ENCODE peak calls at places on chromosomes 1 and 21, in eight cellular contexts. One of them, this sample, is unnamed.
A peak's percentile ranks its signal among the peaks of the same experiment; 100 is the strongest.

GRCh38 chr1:238960071-238960470 is 426.3 kb upstream of the CHRM3 start:
- DNase-seq in neural crest cell: no peak
- DNase-seq in MM.1S: no peak
- DNase-seq in GM12865: no peak
- DNase-seq in dorsolateral prefrontal cortex: no peak
- DNase-seq in endothelial cell: no peak
- DNase-seq in astrocyte of the spinal cord: peak; percentile 79
- DNase-seq in GM20000: no peak
- DNase-seq in this sample: no peak

GRCh38 chr1:246320286-246320685 is 186.8 kb downstream of the SMYD3 start:
- DNase-seq in neural crest cell: no peak
- DNase-seq in MM.1S: no peak
- DNase-seq in GM12865: no peak
- DNase-seq in dorsolateral prefrontal cortex: no peak
- DNase-seq in endothelial cell: no peak
- DNase-seq in astrocyte of the spinal cord: no peak
- DNase-seq in GM20000: no peak
- DNase-seq in this sample: no peak

GRCh38 chr1:41342774-41343355 is 18.4 kb upstream of the FOXO6 start:
- DNase-seq in neural crest cell: no peak
- DNase-seq in MM.1S: no peak
- DNase-seq in GM12865: no peak
- DNase-seq in dorsolateral prefrontal cortex: no peak
- DNase-seq in endothelial cell: no peak
- DNase-seq in astrocyte of the spinal cord: no peak
- DNase-seq in GM20000: no peak
- DNase-seq in this sample: no peak

GRCh38 chr21:25385912-25386474 is 221.3 kb downstream of the MRPL39 start:
- DNase-seq in neural crest cell: no peak
- DNase-seq in MM.1S: peak; percentile 36
- DNase-seq in GM12865: peak; percentile 67
- DNase-seq in dorsolateral prefrontal cortex: no peak
- DNase-seq in endothelial cell: peak; percentile 12
- DNase-seq in astrocyte of the spinal cord: peak; percentile 64
- DNase-seq in GM20000: peak; percentile 40
- DNase-seq in this sample: peak; percentile 34

GRCh38 chr1:231065510-231066241 is 25.6 kb upstream of the FAM89A start:
- DNase-seq in neural crest cell: no peak
- DNase-seq in MM.1S: no peak
- DNase-seq in GM12865: no peak
- DNase-seq in dorsolateral prefrontal cortex: no peak
- DNase-seq in endothelial cell: no peak
- DNase-seq in astrocyte of the spinal cord: no peak
- DNase-seq in GM20000: no peak
- DNase-seq in this sample: no peak

GRCh38 chr21:44794031-44794374 is 7.6 kb downstream of the UBE2G2 start:
- DNase-seq in neural crest cell: no peak
- DNase-seq in MM.1S: no peak
- DNase-seq in GM12865: no peak
- DNase-seq in dorsolateral prefrontal cortex: no peak
- DNase-seq in endothelial cell: no peak
- DNase-seq in astrocyte of the spinal cord: no peak
- DNase-seq in GM20000: no peak
- DNase-seq in this sample: no peak

GRCh38 chr1:156750932-156751723 is at the start of gene HDGF:
- DNase-seq in neural crest cell: peak; percentile 55
- DNase-seq in MM.1S: peak; percentile 52
- DNase-seq in GM12865: peak; percentile 60
- DNase-seq in dorsolateral prefrontal cortex: peak; percentile 33
- DNase-seq in endothelial cell: peak; percentile 61
- DNase-seq in astrocyte of the spinal cord: no peak
- DNase-seq in GM20000: no peak
- DNase-seq in this sample: no peak

GRCh38 chr1:205834751-205835150 is 15.2 kb downstream of the PM20D1 start:
- DNase-seq in neural crest cell: no peak
- DNase-seq in MM.1S: no peak
- DNase-seq in GM12865: no peak
- DNase-seq in dorsolateral prefrontal cortex: no peak
- DNase-seq in endothelial cell: no peak
- DNase-seq in astrocyte of the spinal cord: no peak
- DNase-seq in GM20000: no peak
- DNase-seq in this sample: no peak

GRCh38 chr1:200774311-200774710 is 35.6 kb downstream of the CAMSAP2 start:
- DNase-seq in neural crest cell: no peak
- DNase-seq in MM.1S: no peak
- DNase-seq in GM12865: peak; percentile 40
- DNase-seq in dorsolateral prefrontal cortex: no peak
- DNase-seq in endothelial cell: no peak
- DNase-seq in astrocyte of the spinal cord: no peak
- DNase-seq in GM20000: no peak
- DNase-seq in this sample: no peak

GRCh38 chr1:211356723-211357418 is 30.2 kb downstream of the TRAF5 start:
- DNase-seq in neural crest cell: no peak
- DNase-seq in MM.1S: no peak
- DNase-seq in GM12865: no peak
- DNase-seq in dorsolateral prefrontal cortex: no peak
- DNase-seq in endothelial cell: no peak
- DNase-seq in astrocyte of the spinal cord: peak; percentile 9
- DNase-seq in GM20000: no peak
- DNase-seq in this sample: no peak

GRCh38 chr1:3863231-3863935 is 6.1 kb downstream of the DFFB start:
- DNase-seq in neural crest cell: no peak
- DNase-seq in MM.1S: no peak
- DNase-seq in GM12865: no peak
- DNase-seq in dorsolateral prefrontal cortex: no peak
- DNase-seq in endothelial cell: no peak
- DNase-seq in astrocyte of the spinal cord: no peak
- DNase-seq in GM20000: no peak
- DNase-seq in this sample: no peak

GRCh38 chr1:184745929-184746583 is 8.6 kb downstream of the EDEM3 start:
- DNase-seq in neural crest cell: no peak
- DNase-seq in MM.1S: peak; percentile 87
- DNase-seq in GM12865: peak; percentile 13
- DNase-seq in dorsolateral prefrontal cortex: no peak
- DNase-seq in endothelial cell: no peak
- DNase-seq in astrocyte of the spinal cord: no peak
- DNase-seq in GM20000: no peak
- DNase-seq in this sample: no peak

GRCh38 chr1:29391362-29391880 is 155.1 kb downstream of the PTPRU start:
- DNase-seq in neural crest cell: no peak
- DNase-seq in MM.1S: no peak
- DNase-seq in GM12865: no peak
- DNase-seq in dorsolateral prefrontal cortex: no peak
- DNase-seq in endothelial cell: no peak
- DNase-seq in astrocyte of the spinal cord: no peak
- DNase-seq in GM20000: no peak
- DNase-seq in this sample: no peak

GRCh38 chr1:225911207-225912130 is 12.6 kb downstream of the PYCR2 start:
- DNase-seq in neural crest cell: peak; percentile 68
- DNase-seq in MM.1S: peak; percentile 69
- DNase-seq in GM12865: peak; percentile 72
- DNase-seq in dorsolateral prefrontal cortex: peak; percentile 47
- DNase-seq in endothelial cell: peak; percentile 82
- DNase-seq in astrocyte of the spinal cord: peak; percentile 31
- DNase-seq in GM20000: peak; percentile 85
- DNase-seq in this sample: peak; percentile 82

GRCh38 chr1:212288614-212289013 is 3.4 kb downstream of the PPP2R5A start:
- DNase-seq in neural crest cell: no peak
- DNase-seq in MM.1S: no peak
- DNase-seq in GM12865: no peak
- DNase-seq in dorsolateral prefrontal cortex: no peak
- DNase-seq in endothelial cell: no peak
- DNase-seq in astrocyte of the spinal cord: peak; percentile 71
- DNase-seq in GM20000: no peak
- DNase-seq in this sample: no peak

GRCh38 chr1:17329610-17330009 is 21.6 kb downstream of the PADI4 start:
- DNase-seq in neural crest cell: no peak
- DNase-seq in MM.1S: no peak
- DNase-seq in GM12865: no peak
- DNase-seq in dorsolateral prefrontal cortex: no peak
- DNase-seq in endothelial cell: no peak
- DNase-seq in astrocyte of the spinal cord: no peak
- DNase-seq in GM20000: no peak
- DNase-seq in this sample: no peak
- TF ChIP-seq CTCF in neural crest cell: no peak
- TF ChIP-seq CTCF in MM.1S: no peak
- TF ChIP-seq CTCF in GM12865: no peak
- TF ChIP-seq CTCF in dorsolateral prefrontal cortex: no peak
- TF ChIP-seq CTCF in endothelial cell: no peak
- TF ChIP-seq CTCF in astrocyte of the spinal cord: no peak
- TF ChIP-seq CTCF in GM20000: no peak
- TF ChIP-seq CTCF in this sample: no peak

DNA sequence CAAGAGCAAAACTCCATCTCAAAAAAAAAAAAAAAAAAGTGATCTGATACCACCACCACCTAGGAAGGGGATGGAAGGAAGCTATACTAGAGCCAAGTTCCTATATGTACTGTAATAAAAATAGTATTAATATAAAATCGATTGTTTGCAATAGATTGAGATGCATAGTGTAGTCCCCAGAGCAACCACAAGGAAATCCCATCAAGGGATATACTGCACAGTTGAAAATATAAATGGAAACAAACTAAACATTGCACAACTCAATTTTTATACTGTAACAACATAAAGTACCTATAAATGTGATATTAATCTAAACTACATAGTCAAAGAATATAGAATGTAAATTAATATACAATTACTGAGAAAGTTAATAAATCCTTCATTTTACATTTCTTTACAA is 20.9 kb upstream of the PSMG1 start:
- DNase-seq in neural crest cell: no peak
- DNase-seq in MM.1S: no peak
- DNase-seq in GM12865: no peak
- DNase-seq in dorsolateral prefrontal cortex: no peak
- DNase-seq in endothelial cell: no peak
- DNase-seq in astrocyte of the spinal cord: no peak
- DNase-seq in GM20000: no peak
- DNase-seq in this sample: no peak
- TF ChIP-seq CTCF in neural crest cell: peak; percentile 53
- TF ChIP-seq CTCF in MM.1S: peak; percentile 14
- TF ChIP-seq CTCF in GM12865: peak; percentile 9
- TF ChIP-seq CTCF in dorsolateral prefrontal cortex: no peak
- TF ChIP-seq CTCF in endothelial cell: peak; percentile 25
- TF ChIP-seq CTCF in astrocyte of the spinal cord: peak; percentile 24
- TF ChIP-seq CTCF in GM20000: no peak
- TF ChIP-seq CTCF in this sample: no peak

GRCh38 chr1:33351281-33351660 is 30.4 kb upstream of the A3GALT2 start:
- DNase-seq in neural crest cell: no peak
- DNase-seq in MM.1S: no peak
- DNase-seq in GM12865: no peak
- DNase-seq in dorsolateral prefrontal cortex: no peak
- DNase-seq in endothelial cell: no peak
- DNase-seq in astrocyte of the spinal cord: no peak
- DNase-seq in GM20000: no peak
- DNase-seq in this sample: no peak

GRCh38 chr1:33349081-33349759 is 28.3 kb upstream of the A3GALT2 start:
- DNase-seq in neural crest cell: peak; percentile 22
- DNase-seq in MM.1S: peak; percentile 41
- DNase-seq in GM12865: peak; percentile 56
- DNase-seq in dorsolateral prefrontal cortex: no peak
- DNase-seq in endothelial cell: no peak
- DNase-seq in astrocyte of the spinal cord: no peak
- DNase-seq in GM20000: peak; percentile 70
- DNase-seq in this sample: peak; percentile 51

GRCh38 chr1:33350611-33351280 is 29.8 kb upstream of the A3GALT2 start:
- DNase-seq in neural crest cell: no peak
- DNase-seq in MM.1S: no peak
- DNase-seq in GM12865: no peak
- DNase-seq in dorsolateral prefrontal cortex: no peak
- DNase-seq in endothelial cell: no peak
- DNase-seq in astrocyte of the spinal cord: no peak
- DNase-seq in GM20000: no peak
- DNase-seq in this sample: no peak

GRCh38 chr1:33348676-33349080 is 27.8 kb upstream of the A3GALT2 start:
- DNase-seq in neural crest cell: no peak
- DNase-seq in MM.1S: peak; percentile 10
- DNase-seq in GM12865: no peak
- DNase-seq in dorsolateral prefrontal cortex: no peak
- DNase-seq in endothelial cell: no peak
- DNase-seq in astrocyte of the spinal cord: no peak
- DNase-seq in GM20000: no peak
- DNase-seq in this sample: no peak

DNA sequence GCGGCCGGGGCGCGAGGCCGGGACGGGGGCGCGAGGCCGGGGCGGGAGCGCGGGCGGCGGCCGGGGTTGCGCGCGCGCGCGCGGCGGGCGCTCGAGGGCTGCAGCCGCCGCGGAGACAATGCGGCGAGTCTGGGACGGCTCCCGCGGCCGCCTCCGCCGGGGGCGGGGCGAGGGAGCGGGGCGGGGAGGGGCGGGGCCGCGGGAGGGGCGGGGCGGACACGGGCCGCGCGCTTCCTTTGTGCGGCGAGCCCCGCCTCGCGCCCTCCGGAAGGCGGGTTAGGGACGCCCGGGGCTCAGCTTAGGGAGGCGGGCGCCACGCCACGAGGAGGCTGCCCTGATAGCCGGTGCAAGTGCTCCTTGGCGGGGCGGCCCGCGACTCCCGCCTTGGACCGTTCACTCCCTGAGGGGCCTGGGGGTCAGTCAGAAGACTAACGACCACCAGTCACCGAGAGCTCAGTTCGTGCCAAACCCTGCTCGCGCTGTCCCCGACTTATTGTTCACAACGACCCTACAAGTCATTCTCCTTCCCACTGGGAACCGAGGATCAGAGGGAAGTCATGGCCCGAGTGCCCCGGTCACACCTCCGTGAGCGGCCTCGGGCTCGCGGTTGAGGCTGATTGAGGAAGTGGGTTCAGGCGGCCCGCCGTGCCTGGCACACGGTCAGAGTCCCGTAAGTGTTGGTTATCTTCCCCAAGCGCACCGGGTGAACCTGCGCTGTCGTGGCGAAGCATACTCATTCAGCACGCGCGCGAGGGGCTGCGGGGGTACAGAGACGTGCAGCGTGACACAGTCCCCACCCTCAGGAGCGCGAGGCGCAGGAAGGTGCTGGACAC is 29.1 kb upstream of the A3GALT2 start:
- DNase-seq in neural crest cell: peak; percentile 71
- DNase-seq in MM.1S: peak; percentile 90
- DNase-seq in GM12865: peak; percentile 92
- DNase-seq in dorsolateral prefrontal cortex: peak; percentile 74
- DNase-seq in endothelial cell: peak; percentile 82
- DNase-seq in astrocyte of the spinal cord: peak; percentile 77
- DNase-seq in GM20000: peak; percentile 99
- DNase-seq in this sample: peak; percentile 96
- TF ChIP-seq CTCF in neural crest cell: no peak
- TF ChIP-seq CTCF in MM.1S: no peak
- TF ChIP-seq CTCF in GM12865: no peak
- TF ChIP-seq CTCF in dorsolateral prefrontal cortex: no peak
- TF ChIP-seq CTCF in endothelial cell: no peak
- TF ChIP-seq CTCF in astrocyte of the spinal cord: no peak
- TF ChIP-seq CTCF in GM20000: no peak
- TF ChIP-seq CTCF in this sample: no peak

DNA sequence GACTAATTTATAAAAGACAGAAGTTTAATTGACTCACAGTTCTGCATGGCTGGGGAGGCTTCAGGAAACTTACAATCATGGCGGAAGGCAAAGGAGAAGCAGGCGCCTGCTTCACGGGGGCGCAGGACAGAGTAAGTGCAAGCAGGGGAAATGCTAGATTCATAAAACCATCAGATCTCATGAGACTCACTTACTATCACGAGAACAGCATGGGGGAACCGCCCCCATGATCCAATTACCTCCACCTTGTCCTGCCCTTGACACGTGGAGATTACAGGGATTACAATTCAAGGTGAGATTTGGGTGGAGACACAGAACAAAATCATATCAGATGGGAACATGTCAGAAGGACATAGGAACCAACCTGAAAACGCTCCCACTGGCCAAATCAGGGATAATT is 16.8 kb upstream of the ZNF362 start:
- DNase-seq in neural crest cell: no peak
- DNase-seq in MM.1S: no peak
- DNase-seq in GM12865: no peak
- DNase-seq in dorsolateral prefrontal cortex: no peak
- DNase-seq in endothelial cell: no peak
- DNase-seq in astrocyte of the spinal cord: no peak
- DNase-seq in GM20000: no peak
- DNase-seq in this sample: no peak
- TF ChIP-seq CTCF in neural crest cell: no peak
- TF ChIP-seq CTCF in MM.1S: no peak
- TF ChIP-seq CTCF in GM12865: no peak
- TF ChIP-seq CTCF in dorsolateral prefrontal cortex: no peak
- TF ChIP-seq CTCF in endothelial cell: no peak
- TF ChIP-seq CTCF in astrocyte of the spinal cord: no peak
- TF ChIP-seq CTCF in GM20000: no peak
- TF ChIP-seq CTCF in this sample: no peak

This sample was measured in GM10248.